ENCODE peak calls at places on chromosomes 7 and 10, in five cellular contexts. S is prostate gland, V is stomach, N is suprapubic skin, R is GM12891. O is an unnamed sample.

GRCh38 chr7:114466911-114467310 is 52.3 kb downstream of the FOXP2 start:
- DNase-seq in S (no peak), V (no peak), N (no peak), R (no peak), O (no peak)

GRCh38 chr7:97845622-97846203 is 26.5 kb downstream of the ASNS start:
- DNase-seq in S (no peak), V (no peak), N (no peak), R (no peak), O (no peak)

GRCh38 chr10:6530966-6531365 is 49.1 kb downstream of the PRKCQ start:
- DNase-seq in S (no peak), V (no peak), N (no peak), R (no peak), O (no peak)

GRCh38 chr7:17654940-17655339 is 285.4 kb downstream of the SNX13 start:
- DNase-seq in S (no peak), V (no peak), N (no peak), R (no peak), O (no peak)

GRCh38 chr7:154953006-154953684 is 49.8 kb downstream of the PAXIP1 start:
- DNase-seq in S (no peak), V (peak), N (no peak), R (no peak), O (peak)

GRCh38 chr7:139505563-139505962 is 17.9 kb upstream of the CLEC2L start:
- DNase-seq in S (no peak), V (no peak), N (no peak), R (no peak), O (no peak)

GRCh38 chr10:122498521-122498920 is 37.2 kb downstream of the HTRA1 start:
- DNase-seq in S (no peak), V (no peak), N (no peak), R (no peak), O (no peak)

GRCh38 chr10:11539191-11539868 is 72.1 kb downstream of the USP6NL start:
- DNase-seq in S (no peak), V (no peak), N (no peak), R (no peak), O (no peak)

GRCh38 chr7:44151679-44152355 is 10.7 kb upstream of the MYL7 start:
- DNase-seq in S (no peak), V (no peak), N (no peak), R (no peak), O (no peak)

GRCh38 chr7:148472406-148472805 is 118.2 kb upstream of the C7orf33 start:
- DNase-seq in S (no peak), V (peak), N (no peak), R (no peak), O (no peak)

GRCh38 chr10:115727114-115727513 is 545.9 kb downstream of the GFRA1 start:
- DNase-seq in S (no peak), V (no peak), N (no peak), R (no peak), O (no peak)

GRCh38 chr10:104246981-104247380 is 7.7 kb upstream of the GSTO1 start:
- DNase-seq in S (no peak), V (no peak), N (no peak), R (no peak), O (no peak)

DNA sequence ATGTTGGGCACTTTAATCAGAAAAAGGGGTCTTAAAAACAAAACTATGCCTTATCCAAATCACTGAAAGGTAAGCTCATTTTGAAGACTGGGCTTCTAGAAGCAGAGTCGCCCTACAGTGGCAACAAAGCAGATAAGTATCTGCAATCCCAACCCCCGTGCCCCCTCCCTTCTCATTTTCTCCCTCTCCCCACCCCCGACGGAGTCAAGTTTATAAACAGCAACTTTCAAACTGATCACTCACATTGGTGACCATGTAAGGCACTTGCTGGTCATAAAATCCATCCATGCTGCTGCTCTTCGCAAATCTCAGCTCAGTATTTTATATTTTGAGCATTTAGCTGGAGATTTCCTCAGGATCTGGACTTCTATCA is 715 bp downstream of the ETV1 start:
- DNase-seq in S (no peak), V (no peak), N (peak), R (no peak), O (no peak)
- TF ChIP-seq POLR2AphosphoS5 in S (no peak), V (no peak), N (no peak), R (no peak), O (no peak)

DNA sequence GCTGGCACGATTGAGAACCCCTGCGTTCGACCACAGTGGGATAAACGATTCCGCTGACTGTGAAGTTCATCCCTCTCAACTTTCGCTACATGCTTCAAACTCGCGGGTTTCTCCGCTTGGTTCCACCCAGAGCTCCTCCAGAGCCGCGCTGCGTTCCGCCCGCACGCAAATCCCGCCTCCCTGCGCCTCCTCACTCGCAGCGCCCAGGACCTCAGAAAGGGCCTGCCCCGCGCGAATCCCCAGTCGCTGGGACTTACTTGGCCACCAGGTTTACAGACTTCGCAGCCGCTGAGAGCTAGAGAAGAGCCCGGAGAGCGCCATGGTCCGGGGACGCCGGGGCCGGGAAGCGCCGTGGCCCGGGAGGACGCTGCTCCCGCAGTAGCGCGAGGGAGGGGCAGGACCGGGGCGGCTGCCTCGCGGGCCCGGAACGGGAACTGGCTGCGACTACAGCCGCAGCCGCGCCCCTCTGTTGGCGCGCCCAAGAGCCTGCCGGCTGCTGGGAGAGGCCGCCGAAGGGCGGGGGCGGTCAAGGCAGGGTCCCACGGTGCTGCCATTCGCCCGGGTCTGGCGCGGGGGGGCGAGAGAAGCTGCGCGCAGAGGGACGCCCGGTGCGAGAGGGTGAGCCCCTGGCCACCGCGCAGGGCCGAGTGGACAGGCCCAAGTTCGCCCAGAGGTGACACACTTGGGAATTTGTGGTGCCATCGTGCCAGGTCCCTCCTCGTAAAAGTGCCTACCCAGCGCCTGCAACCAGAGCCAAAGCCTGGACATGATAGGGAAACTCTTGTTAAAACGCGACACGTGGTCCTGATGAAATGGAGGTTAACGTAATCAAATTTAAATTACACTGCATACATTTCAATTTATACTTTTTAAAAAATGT is at the start of gene NOD1:
- DNase-seq in S (peak), V (peak), N (peak), R (peak), O (peak)
- TF ChIP-seq POLR2AphosphoS5 in S (no peak), V (peak), N (no peak), R (no peak), O (peak)

GRCh38 chr7:95660023-95660434 is 63.7 kb upstream of the PDK4 start:
- DNase-seq in S (peak), V (no peak), N (no peak), R (no peak), O (no peak)
- TF ChIP-seq POLR2AphosphoS5 in S (peak), V (no peak), N (no peak), R (no peak), O (no peak)

GRCh38 chr7:151008511-151009323 is 15.6 kb downstream of the ATG9B start:
- DNase-seq in S (no peak), V (no peak), N (no peak), R (no peak), O (peak)
- TF ChIP-seq POLR2AphosphoS5 in S (no peak), V (peak), N (no peak), R (no peak), O (no peak)

DNA sequence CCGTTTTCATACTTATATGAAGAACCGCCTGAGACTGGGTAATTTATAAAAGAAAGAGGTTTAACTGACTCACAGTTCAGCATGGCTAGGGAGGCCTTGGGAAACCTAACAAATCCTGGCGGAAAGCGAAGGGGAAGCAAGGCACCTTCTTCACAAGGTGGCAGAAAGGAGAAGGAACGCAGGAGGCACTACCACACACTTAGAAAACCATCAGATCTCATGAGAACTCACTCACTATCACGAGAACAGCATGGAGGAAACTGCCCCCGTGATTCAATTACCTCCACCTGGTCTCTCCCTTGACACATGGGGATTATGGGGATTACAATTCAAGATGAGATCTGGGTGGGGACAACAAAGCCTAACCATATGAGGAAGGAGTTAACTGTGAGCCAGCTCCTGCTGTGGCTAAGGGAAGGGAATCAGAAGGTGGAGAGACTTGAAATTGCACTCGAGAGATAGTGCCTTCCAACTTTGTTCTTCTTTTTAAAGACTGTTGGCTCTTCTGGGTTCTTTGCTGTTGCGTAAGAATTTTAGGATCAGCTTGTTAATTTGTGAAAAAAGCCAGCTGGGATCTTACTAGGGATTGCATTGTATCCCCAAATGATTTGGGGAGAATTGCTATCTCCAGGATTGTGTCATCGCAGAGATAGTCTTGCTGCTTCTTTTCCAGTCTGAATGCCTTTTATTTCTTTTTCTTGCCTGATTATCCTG is 21.0 kb downstream of the OPTN start:
- DNase-seq in S (no peak), V (no peak), N (no peak), R (no peak), O (no peak)
- TF ChIP-seq POLR2AphosphoS5 in S (no peak), V (no peak), N (no peak), R (no peak), O (no peak)